ENCODE peak calls at places on chromosomes 7 and 10, in eight cellular contexts. One of them, this sample, is unnamed.

GRCh38 chr10:89494068-89494467 is 41.3 kb downstream of the SLC16A12 start:
- DNase-seq in IMR-90: no peak
- DNase-seq in psoas muscle: no peak
- DNase-seq in mucosa of descending colon: no peak
- DNase-seq in HepG2: no peak
- DNase-seq in Caco-2: no peak
- DNase-seq in thoracic aorta: no peak
- DNase-seq in A549: no peak
- DNase-seq in this sample: no peak

GRCh38 chr7:106485031-106485551 is 175.9 kb downstream of the CCDC71L start:
- DNase-seq in psoas muscle: no peak
- DNase-seq in HepG2: no peak
- DNase-seq in thoracic aorta: no peak
- DNase-seq in IMR-90: peak; percentile 91
- DNase-seq in Caco-2: no peak
- DNase-seq in mucosa of descending colon: no peak
- DNase-seq in A549: no peak
- DNase-seq in this sample: no peak

GRCh38 chr7:64307254-64308018 is 6.3 kb upstream of the ZNF736 start:
- DNase-seq in A549: no peak
- DNase-seq in IMR-90: peak; percentile 68
- DNase-seq in psoas muscle: peak; percentile 88
- DNase-seq in HepG2: no peak
- DNase-seq in mucosa of descending colon: peak; percentile 97
- DNase-seq in Caco-2: peak; percentile 88
- DNase-seq in thoracic aorta: peak; percentile 83
- DNase-seq in this sample: peak; percentile 96

GRCh38 chr10:97138174-97138573 is 47.6 kb downstream of the SLIT1 start:
- DNase-seq in IMR-90: no peak
- DNase-seq in psoas muscle: no peak
- DNase-seq in A549: peak; percentile 35
- DNase-seq in thoracic aorta: no peak
- DNase-seq in mucosa of descending colon: no peak
- DNase-seq in Caco-2: peak; percentile 56
- DNase-seq in HepG2: peak; percentile 50
- DNase-seq in this sample: no peak

GRCh38 chr10:110425684-110426293 is 71.9 kb upstream of the DUSP5 start:
- DNase-seq in psoas muscle: no peak
- DNase-seq in mucosa of descending colon: no peak
- DNase-seq in IMR-90: peak; percentile 99
- DNase-seq in thoracic aorta: no peak
- DNase-seq in Caco-2: no peak
- DNase-seq in HepG2: peak; percentile 20
- DNase-seq in A549: peak; percentile 97
- DNase-seq in this sample: no peak

GRCh38 chr10:11236234-11236633 is 218.6 kb downstream of the CELF2 start:
- DNase-seq in IMR-90: peak; percentile 4
- DNase-seq in Caco-2: no peak
- DNase-seq in psoas muscle: no peak
- DNase-seq in mucosa of descending colon: no peak
- DNase-seq in A549: no peak
- DNase-seq in thoracic aorta: no peak
- DNase-seq in HepG2: no peak
- DNase-seq in this sample: no peak

GRCh38 chr7:123209786-123210185 is 10.0 kb upstream of the SLC13A1 start:
- DNase-seq in mucosa of descending colon: no peak
- DNase-seq in A549: no peak
- DNase-seq in IMR-90: no peak
- DNase-seq in HepG2: peak; percentile 20
- DNase-seq in psoas muscle: no peak
- DNase-seq in thoracic aorta: no peak
- DNase-seq in Caco-2: peak; percentile 35
- DNase-seq in this sample: no peak

GRCh38 chr7:143362126-143362961 is at the start of gene FAM131B:
- DNase-seq in psoas muscle: no peak
- DNase-seq in mucosa of descending colon: no peak
- DNase-seq in Caco-2: peak; percentile 36
- DNase-seq in HepG2: no peak
- DNase-seq in IMR-90: no peak
- DNase-seq in thoracic aorta: no peak
- DNase-seq in A549: no peak
- DNase-seq in this sample: peak; percentile 88

GRCh38 chr10:72079356-72079755 is 9.0 kb downstream of the SPOCK2 start:
- DNase-seq in A549: no peak
- DNase-seq in Caco-2: peak; percentile 33
- DNase-seq in mucosa of descending colon: no peak
- DNase-seq in HepG2: no peak
- DNase-seq in IMR-90: no peak
- DNase-seq in psoas muscle: no peak
- DNase-seq in thoracic aorta: no peak
- DNase-seq in this sample: no peak

GRCh38 chr7:159122276-159122675 is 22.4 kb downstream of the VIPR2 start:
- DNase-seq in mucosa of descending colon: no peak
- DNase-seq in psoas muscle: no peak
- DNase-seq in thoracic aorta: no peak
- DNase-seq in Caco-2: peak; percentile 12
- DNase-seq in IMR-90: no peak
- DNase-seq in HepG2: no peak
- DNase-seq in A549: no peak
- DNase-seq in this sample: no peak

GRCh38 chr7:78499966-78500365 is 701.4 kb downstream of the PHTF2 start:
- DNase-seq in thoracic aorta: no peak
- DNase-seq in psoas muscle: no peak
- DNase-seq in Caco-2: no peak
- DNase-seq in A549: no peak
- DNase-seq in mucosa of descending colon: no peak
- DNase-seq in HepG2: no peak
- DNase-seq in IMR-90: peak; percentile 44
- DNase-seq in this sample: no peak

GRCh38 chr10:86734209-86734988 is 22.0 kb upstream of the BMPR1A start:
- DNase-seq in HepG2: no peak
- DNase-seq in mucosa of descending colon: no peak
- DNase-seq in IMR-90: no peak
- DNase-seq in thoracic aorta: no peak
- DNase-seq in psoas muscle: no peak
- DNase-seq in Caco-2: no peak
- DNase-seq in A549: no peak
- DNase-seq in this sample: no peak

GRCh38 chr10:74888947-74889661 is 62.7 kb downstream of the KAT6B start:
- DNase-seq in HepG2: peak; percentile 20
- DNase-seq in A549: no peak
- DNase-seq in Caco-2: no peak
- DNase-seq in mucosa of descending colon: no peak
- DNase-seq in IMR-90: no peak
- DNase-seq in psoas muscle: no peak
- DNase-seq in thoracic aorta: no peak
- DNase-seq in this sample: no peak

GRCh38 chr7:14938181-14938580 is 35.6 kb upstream of the DGKB start:
- DNase-seq in psoas muscle: no peak
- DNase-seq in mucosa of descending colon: no peak
- DNase-seq in IMR-90: no peak
- DNase-seq in thoracic aorta: no peak
- DNase-seq in A549: no peak
- DNase-seq in Caco-2: no peak
- DNase-seq in HepG2: no peak
- DNase-seq in this sample: no peak

GRCh38 chr10:15262036-15262713 is 93.7 kb upstream of the NMT2 start:
- DNase-seq in psoas muscle: no peak
- DNase-seq in A549: peak; percentile 21
- DNase-seq in IMR-90: peak; percentile 20
- DNase-seq in Caco-2: no peak
- DNase-seq in HepG2: peak; percentile 28
- DNase-seq in thoracic aorta: no peak
- DNase-seq in mucosa of descending colon: no peak
- DNase-seq in this sample: no peak
- TF ChIP-seq CTCF in psoas muscle: no peak
- TF ChIP-seq CTCF in A549: peak; percentile 18
- TF ChIP-seq CTCF in IMR-90: no peak
- TF ChIP-seq CTCF in Caco-2: peak; percentile 58
- TF ChIP-seq CTCF in HepG2: peak; percentile 46
- TF ChIP-seq CTCF in thoracic aorta: peak; percentile 47
- TF ChIP-seq CTCF in mucosa of descending colon: peak; percentile 14
- TF ChIP-seq CTCF in this sample: no peak

GRCh38 chr7:138246391-138246790 is 170.1 kb downstream of the AKR1D1 start:
- DNase-seq in psoas muscle: no peak
- DNase-seq in Caco-2: no peak
- DNase-seq in HepG2: no peak
- DNase-seq in IMR-90: no peak
- DNase-seq in thoracic aorta: no peak
- DNase-seq in mucosa of descending colon: no peak
- DNase-seq in A549: no peak
- DNase-seq in this sample: no peak

GRCh38 chr7:138245682-138246081 is 169.4 kb downstream of the AKR1D1 start:
- DNase-seq in Caco-2: no peak
- DNase-seq in thoracic aorta: no peak
- DNase-seq in psoas muscle: no peak
- DNase-seq in A549: no peak
- DNase-seq in IMR-90: no peak
- DNase-seq in mucosa of descending colon: no peak
- DNase-seq in HepG2: peak; percentile 97
- DNase-seq in this sample: no peak

GRCh38 chr7:138244606-138245005 is 168.3 kb downstream of the AKR1D1 start:
- DNase-seq in psoas muscle: no peak
- DNase-seq in IMR-90: no peak
- DNase-seq in A549: no peak
- DNase-seq in thoracic aorta: no peak
- DNase-seq in HepG2: no peak
- DNase-seq in Caco-2: no peak
- DNase-seq in mucosa of descending colon: no peak
- DNase-seq in this sample: no peak

GRCh38 chr7:138243430-138243829 is 167.2 kb downstream of the AKR1D1 start:
- DNase-seq in IMR-90: no peak
- DNase-seq in psoas muscle: no peak
- DNase-seq in Caco-2: no peak
- DNase-seq in HepG2: peak; percentile 50
- DNase-seq in A549: peak; percentile 13
- DNase-seq in mucosa of descending colon: no peak
- DNase-seq in thoracic aorta: no peak
- DNase-seq in this sample: no peak

GRCh38 chr7:138245216-138245615 is 169.0 kb downstream of the AKR1D1 start:
- DNase-seq in HepG2: peak; percentile 84
- DNase-seq in thoracic aorta: no peak
- DNase-seq in psoas muscle: no peak
- DNase-seq in A549: no peak
- DNase-seq in IMR-90: no peak
- DNase-seq in mucosa of descending colon: no peak
- DNase-seq in Caco-2: no peak
- DNase-seq in this sample: no peak
- H3K9me3 ChIP-seq in HepG2: peaks cover 18% of the 10 kb centered on the region
- H3K9me3 ChIP-seq in thoracic aorta: no peaks in the 10 kb centered on the region
- H3K9me3 ChIP-seq in psoas muscle: no peaks in the 10 kb centered on the region
- H3K9me3 ChIP-seq in A549: peaks cover 8% of the 10 kb centered on the region
- H3K9me3 ChIP-seq in IMR-90: peaks cover 6% of the 10 kb centered on the region
- H3K9me3 ChIP-seq in mucosa of descending colon: peaks cover 7% of the 10 kb centered on the region
- H3K9me3 ChIP-seq in Caco-2: peaks cover 28% of the 10 kb centered on the region
- H3K9me3 ChIP-seq in this sample: no peaks in the 10 kb centered on the region

GRCh38 chr7:117097860-117098259 is 144.6 kb downstream of the ST7 start:
- DNase-seq in thoracic aorta: no peak
- DNase-seq in Caco-2: no peak
- DNase-seq in A549: no peak
- DNase-seq in mucosa of descending colon: no peak
- DNase-seq in HepG2: peak; percentile 58
- DNase-seq in IMR-90: no peak
- DNase-seq in psoas muscle: no peak
- DNase-seq in this sample: no peak
- H3K4me1 ChIP-seq in thoracic aorta: peaks cover 12% of the 10 kb centered on the region
- H3K4me1 ChIP-seq in Caco-2: no peaks in the 10 kb centered on the region
- H3K4me1 ChIP-seq in A549: no peaks in the 10 kb centered on the region
- H3K4me1 ChIP-seq in mucosa of descending colon: no peaks in the 10 kb centered on the region
- H3K4me1 ChIP-seq in HepG2: peaks cover 12% of the 10 kb centered on the region
- H3K4me1 ChIP-seq in IMR-90: peaks cover 5% of the 10 kb centered on the region
- H3K4me1 ChIP-seq in psoas muscle: no peaks in the 10 kb centered on the region
- H3K4me1 ChIP-seq in this sample: no peaks in the 10 kb centered on the region

GRCh38 chr7:128955981-128956380 is 18.3 kb downstream of the IRF5 start:
- DNase-seq in IMR-90: no peak
- DNase-seq in mucosa of descending colon: no peak
- DNase-seq in psoas muscle: no peak
- DNase-seq in HepG2: no peak
- DNase-seq in A549: no peak
- DNase-seq in Caco-2: no peak
- DNase-seq in thoracic aorta: no peak
- DNase-seq in this sample: no peak

GRCh38 chr7:128954150-128954549 is 16.4 kb downstream of the IRF5 start:
- DNase-seq in thoracic aorta: no peak
- DNase-seq in Caco-2: no peak
- DNase-seq in psoas muscle: no peak
- DNase-seq in HepG2: no peak
- DNase-seq in IMR-90: no peak
- DNase-seq in A549: no peak
- DNase-seq in mucosa of descending colon: no peak
- DNase-seq in this sample: no peak

GRCh38 chr7:128957613-128958012 is 19.9 kb downstream of the IRF5 start:
- DNase-seq in A549: no peak
- DNase-seq in thoracic aorta: no peak
- DNase-seq in IMR-90: no peak
- DNase-seq in Caco-2: no peak
- DNase-seq in HepG2: no peak
- DNase-seq in psoas muscle: no peak
- DNase-seq in mucosa of descending colon: no peak
- DNase-seq in this sample: no peak

GRCh38 chr7:128959296-128959695 is 21.6 kb downstream of the IRF5 start:
- DNase-seq in HepG2: no peak
- DNase-seq in thoracic aorta: no peak
- DNase-seq in A549: no peak
- DNase-seq in mucosa of descending colon: no peak
- DNase-seq in Caco-2: no peak
- DNase-seq in psoas muscle: no peak
- DNase-seq in IMR-90: no peak
- DNase-seq in this sample: no peak

DNA sequence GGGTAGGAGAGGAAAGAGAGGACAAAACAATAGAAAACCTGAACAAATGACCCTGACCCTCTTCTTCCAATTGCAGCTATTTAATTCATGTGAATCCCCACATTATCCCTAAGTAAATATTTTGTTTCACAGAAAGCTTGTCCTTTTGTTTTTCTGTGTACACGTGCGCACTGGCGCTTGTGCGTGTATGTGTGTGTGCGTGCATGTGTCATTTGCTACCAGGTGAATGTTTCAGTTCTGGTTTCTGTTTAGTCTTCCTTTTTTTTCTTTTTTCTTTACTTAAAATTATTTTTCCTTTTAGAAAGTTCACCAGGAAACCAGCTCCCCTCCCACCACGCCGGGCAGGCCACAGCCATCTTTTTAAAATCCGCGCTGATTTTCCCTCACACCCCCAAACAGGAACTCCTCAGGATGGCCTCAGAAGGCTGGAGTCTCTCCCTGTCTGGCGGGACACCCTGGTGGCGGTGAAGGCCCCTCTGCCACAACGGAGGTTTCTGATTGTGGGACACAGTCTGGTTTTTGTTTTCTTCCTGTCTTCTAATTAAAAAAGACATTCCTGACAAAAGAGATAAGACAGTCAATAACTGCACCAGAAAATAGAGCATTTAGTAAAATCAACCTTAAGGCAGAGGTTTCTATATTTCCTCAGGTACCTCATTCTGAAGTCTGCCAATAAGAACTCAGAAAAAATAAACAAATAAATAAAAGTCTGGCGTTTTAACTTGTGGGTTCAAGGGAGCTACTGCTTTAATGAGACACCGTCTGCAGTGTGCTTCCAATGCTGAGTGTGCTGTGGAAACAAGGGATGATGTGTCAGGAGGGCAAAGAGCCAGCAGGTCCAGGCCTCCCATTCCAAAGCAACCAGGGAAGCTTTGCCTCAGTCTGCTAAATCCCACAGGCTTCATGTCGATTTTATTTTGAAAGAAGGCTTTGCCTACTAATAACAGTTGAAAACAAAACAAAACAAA is 17.4 kb downstream of the IRF5 start:
- DNase-seq in HepG2: no peak
- DNase-seq in IMR-90: peak; percentile 80
- DNase-seq in mucosa of descending colon: no peak
- DNase-seq in A549: no peak
- DNase-seq in Caco-2: no peak
- DNase-seq in psoas muscle: no peak
- DNase-seq in thoracic aorta: no peak
- DNase-seq in this sample: no peak
- TF ChIP-seq CTCF in HepG2: peak; percentile 26
- TF ChIP-seq CTCF in IMR-90: no peak
- TF ChIP-seq CTCF in mucosa of descending colon: no peak
- TF ChIP-seq CTCF in A549: no peak
- TF ChIP-seq CTCF in Caco-2: no peak
- TF ChIP-seq CTCF in psoas muscle: no peak
- TF ChIP-seq CTCF in thoracic aorta: no peak
- TF ChIP-seq CTCF in this sample: no peak

This sample was measured in left lung.